ENCODE peak calls at places on chromosomes 12 and 14, in five cellular contexts. One of them, this sample, is unnamed. For H3K4me1, the result is how much of the 10 kb centered on the place peaks cover.

GRCh38 chr12:82438356-82438755 is 80.0 kb downstream of the METTL25 start:
- DNase-seq in heart right ventricle: no peak
- DNase-seq in cardiac muscle cell: no peak
- DNase-seq in body of pancreas: no peak
- DNase-seq in colonic mucosa: no peak
- DNase-seq in this sample: no peak

GRCh38 chr14:35932659-35933159 is 106.6 kb downstream of the BRMS1L start:
- DNase-seq in heart right ventricle: no peak
- DNase-seq in cardiac muscle cell: no peak
- DNase-seq in body of pancreas: no peak
- DNase-seq in colonic mucosa: no peak
- DNase-seq in this sample: peak

GRCh38 chr12:94099191-94099983 is 49.0 kb upstream of the PLXNC1 start:
- DNase-seq in heart right ventricle: no peak
- DNase-seq in cardiac muscle cell: peak
- DNase-seq in body of pancreas: no peak
- DNase-seq in colonic mucosa: no peak
- DNase-seq in this sample: no peak

GRCh38 chr12:109111775-109112491 is 4.5 kb upstream of the ACACB start:
- DNase-seq in heart right ventricle: peak
- DNase-seq in cardiac muscle cell: peak
- DNase-seq in body of pancreas: peak
- DNase-seq in colonic mucosa: peak
- DNase-seq in this sample: peak

GRCh38 chr14:24351517-24351916 is 11.7 kb upstream of the RIPK3 start:
- DNase-seq in heart right ventricle: no peak
- DNase-seq in cardiac muscle cell: peak
- DNase-seq in body of pancreas: no peak
- DNase-seq in colonic mucosa: no peak
- DNase-seq in this sample: no peak

GRCh38 chr12:49282302-49282701 is 12.6 kb upstream of the PRPH start:
- DNase-seq in heart right ventricle: no peak
- DNase-seq in cardiac muscle cell: no peak
- DNase-seq in body of pancreas: no peak
- DNase-seq in colonic mucosa: no peak
- DNase-seq in this sample: no peak

GRCh38 chr14:34436118-34436905 is 25.7 kb downstream of the SPTSSA start:
- DNase-seq in heart right ventricle: no peak
- DNase-seq in cardiac muscle cell: peak
- DNase-seq in body of pancreas: no peak
- DNase-seq in colonic mucosa: no peak
- DNase-seq in this sample: peak

GRCh38 chr12:53051058-53051880 is 1.4 kb downstream of the TNS2 start:
- DNase-seq in heart right ventricle: peak
- DNase-seq in cardiac muscle cell: peak
- DNase-seq in body of pancreas: peak
- DNase-seq in colonic mucosa: peak
- DNase-seq in this sample: peak

GRCh38 chr12:95634622-95635621 is 83.6 kb upstream of the USP44 start:
- DNase-seq in heart right ventricle: no peak
- DNase-seq in cardiac muscle cell: no peak
- DNase-seq in body of pancreas: peak
- DNase-seq in colonic mucosa: peak
- DNase-seq in this sample: no peak

GRCh38 chr14:90979451-90979850 is 81.0 kb downstream of the RPS6KA5 start:
- DNase-seq in heart right ventricle: no peak
- DNase-seq in cardiac muscle cell: no peak
- DNase-seq in body of pancreas: no peak
- DNase-seq in colonic mucosa: no peak
- DNase-seq in this sample: no peak

GRCh38 chr12:49322367-49322707 is 718 bp upstream of the TROAP start:
- DNase-seq in heart right ventricle: no peak
- DNase-seq in cardiac muscle cell: no peak
- DNase-seq in body of pancreas: no peak
- DNase-seq in colonic mucosa: no peak
- DNase-seq in this sample: no peak

GRCh38 chr14:63006515-63006914 is 38.7 kb downstream of the KCNH5 start:
- DNase-seq in heart right ventricle: no peak
- DNase-seq in cardiac muscle cell: no peak
- DNase-seq in body of pancreas: no peak
- DNase-seq in colonic mucosa: no peak
- DNase-seq in this sample: no peak

GRCh38 chr12:47223848-47224213 is 144.1 kb upstream of the AMIGO2 start:
- DNase-seq in heart right ventricle: no peak
- DNase-seq in cardiac muscle cell: peak
- DNase-seq in body of pancreas: peak
- DNase-seq in colonic mucosa: peak
- DNase-seq in this sample: peak

GRCh38 chr14:104086661-104087461 is 1.4 kb downstream of the ASPG start:
- DNase-seq in heart right ventricle: peak
- DNase-seq in cardiac muscle cell: no peak
- DNase-seq in body of pancreas: no peak
- DNase-seq in colonic mucosa: peak
- DNase-seq in this sample: no peak

GRCh38 chr14:64110832-64111231 is 183.3 kb downstream of the ESR2 start:
- DNase-seq in heart right ventricle: no peak
- DNase-seq in cardiac muscle cell: no peak
- DNase-seq in body of pancreas: no peak
- DNase-seq in colonic mucosa: no peak
- DNase-seq in this sample: no peak

GRCh38 chr14:99523661-99524050 is 42.4 kb downstream of the CCNK start:
- DNase-seq in heart right ventricle: no peak
- DNase-seq in cardiac muscle cell: no peak
- DNase-seq in body of pancreas: no peak
- DNase-seq in colonic mucosa: peak
- DNase-seq in this sample: no peak

GRCh38 chr12:101763246-101763931 is 24.1 kb upstream of the SYCP3 start:
- DNase-seq in heart right ventricle: no peak
- DNase-seq in cardiac muscle cell: no peak
- DNase-seq in body of pancreas: peak
- DNase-seq in colonic mucosa: no peak
- DNase-seq in this sample: no peak

GRCh38 chr12:19447386-19447785 is 8.1 kb downstream of the AEBP2 start:
- DNase-seq in heart right ventricle: no peak
- DNase-seq in cardiac muscle cell: no peak
- DNase-seq in body of pancreas: no peak
- DNase-seq in colonic mucosa: no peak
- DNase-seq in this sample: no peak

GRCh38 chr12:54984602-54985376 is at the start of gene TESPA1:
- DNase-seq in heart right ventricle: peak
- DNase-seq in cardiac muscle cell: no peak
- DNase-seq in body of pancreas: peak
- DNase-seq in colonic mucosa: peak
- DNase-seq in this sample: no peak

GRCh38 chr12:1811948-1812291 is 8.4 kb upstream of the LRTM2 start:
- DNase-seq in heart right ventricle: no peak
- DNase-seq in cardiac muscle cell: no peak
- DNase-seq in body of pancreas: no peak
- DNase-seq in colonic mucosa: no peak
- DNase-seq in this sample: no peak
- H3K4me3 ChIP-seq in heart right ventricle: no peak
- H3K4me3 ChIP-seq in cardiac muscle cell: no peak
- H3K4me3 ChIP-seq in body of pancreas: no peak
- H3K4me3 ChIP-seq in colonic mucosa: no peak
- H3K4me3 ChIP-seq in this sample: no peak

GRCh38 chr12:120181991-120182631 is 12.4 kb downstream of the GCN1 start:
- DNase-seq in heart right ventricle: no peak
- DNase-seq in cardiac muscle cell: peak
- DNase-seq in body of pancreas: peak
- DNase-seq in colonic mucosa: no peak
- DNase-seq in this sample: peak
- TF ChIP-seq CTCF in heart right ventricle: no peak
- TF ChIP-seq CTCF in cardiac muscle cell: no peak
- TF ChIP-seq CTCF in body of pancreas: no peak
- TF ChIP-seq CTCF in colonic mucosa: no peak
- TF ChIP-seq CTCF in this sample: no peak

GRCh38 chr12:122979001-122979907 is 1.2 kb upstream of the ARL6IP4 start:
- DNase-seq in heart right ventricle: no peak
- DNase-seq in cardiac muscle cell: no peak
- DNase-seq in body of pancreas: no peak
- DNase-seq in colonic mucosa: no peak
- DNase-seq in this sample: no peak

GRCh38 chr12:122977153-122977552 is 2.1 kb downstream of the OGFOD2 start:
- DNase-seq in heart right ventricle: no peak
- DNase-seq in cardiac muscle cell: no peak
- DNase-seq in body of pancreas: no peak
- DNase-seq in colonic mucosa: no peak
- DNase-seq in this sample: no peak

GRCh38 chr12:122977655-122978392 is 2.7 kb upstream of the ARL6IP4 start:
- DNase-seq in heart right ventricle: no peak
- DNase-seq in cardiac muscle cell: no peak
- DNase-seq in body of pancreas: no peak
- DNase-seq in colonic mucosa: no peak
- DNase-seq in this sample: no peak

GRCh38 chr12:122979908-122980191 is 631 bp upstream of the ARL6IP4 start:
- DNase-seq in heart right ventricle: no peak
- DNase-seq in cardiac muscle cell: no peak
- DNase-seq in body of pancreas: no peak
- DNase-seq in colonic mucosa: no peak
- DNase-seq in this sample: no peak

DNA sequence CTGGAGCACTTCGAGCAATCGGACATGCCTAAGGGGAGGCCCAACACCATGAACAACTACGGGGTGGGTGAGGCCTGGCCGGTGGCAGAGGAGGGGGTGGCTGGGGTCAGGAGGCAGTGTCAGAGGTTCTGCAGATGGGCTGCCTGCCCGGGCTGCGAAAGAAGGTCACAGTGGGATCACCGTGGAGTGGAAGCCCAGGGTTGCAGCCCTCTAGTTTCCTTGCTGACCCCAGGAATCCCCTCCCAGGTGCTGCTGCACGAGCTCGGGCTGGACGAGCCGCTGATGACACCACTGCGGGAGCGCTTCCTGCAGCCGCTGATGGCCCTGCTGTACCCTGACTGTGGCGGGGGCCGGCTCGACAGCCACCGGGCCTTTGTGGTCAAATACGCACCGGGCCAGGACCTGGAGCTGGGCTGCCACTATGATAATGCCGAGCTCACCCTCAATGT is 1.9 kb upstream of the ARL6IP4 start:
- DNase-seq in heart right ventricle: no peak
- DNase-seq in cardiac muscle cell: no peak
- DNase-seq in body of pancreas: no peak
- DNase-seq in colonic mucosa: no peak
- DNase-seq in this sample: no peak
- H3K4me1 ChIP-seq in heart right ventricle: half or more
- H3K4me1 ChIP-seq in cardiac muscle cell: under half
- H3K4me1 ChIP-seq in body of pancreas: half or more
- H3K4me1 ChIP-seq in colonic mucosa: under half
- H3K4me1 ChIP-seq in this sample: under half

GRCh38 chr14:49692191-49692757 is 646 bp upstream of the KLHDC1 start:
- DNase-seq in heart right ventricle: no peak
- DNase-seq in cardiac muscle cell: peak
- DNase-seq in body of pancreas: no peak
- DNase-seq in colonic mucosa: no peak
- DNase-seq in this sample: no peak

GRCh38 chr14:49691031-49691430 is 1.9 kb upstream of the KLHDC1 start:
- DNase-seq in heart right ventricle: no peak
- DNase-seq in cardiac muscle cell: no peak
- DNase-seq in body of pancreas: no peak
- DNase-seq in colonic mucosa: no peak
- DNase-seq in this sample: no peak

GRCh38 chr14:49687942-49688700 is at the start of gene POLE2:
- DNase-seq in heart right ventricle: peak
- DNase-seq in cardiac muscle cell: peak
- DNase-seq in body of pancreas: peak
- DNase-seq in colonic mucosa: peak
- DNase-seq in this sample: peak

GRCh38 chr14:49686425-49686824 is 1.6 kb downstream of the POLE2 start:
- DNase-seq in heart right ventricle: no peak
- DNase-seq in cardiac muscle cell: no peak
- DNase-seq in body of pancreas: no peak
- DNase-seq in colonic mucosa: no peak
- DNase-seq in this sample: no peak

DNA sequence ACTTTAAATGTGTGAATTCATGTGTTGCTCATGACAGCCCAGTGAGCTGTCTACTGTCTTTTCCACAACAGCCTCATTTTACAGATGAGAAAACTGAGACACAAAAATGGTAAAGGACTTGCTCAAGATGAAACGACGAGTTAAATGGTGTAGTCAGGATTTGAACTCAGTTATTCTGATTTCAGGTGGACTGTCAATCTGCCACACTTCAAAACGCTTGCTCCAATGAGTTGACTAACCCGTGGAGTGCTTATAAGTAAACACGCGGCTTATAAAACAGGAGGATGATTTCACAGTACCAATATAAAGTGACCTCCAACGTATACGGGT is 652 bp upstream of the POLE2 start:
- DNase-seq in heart right ventricle: no peak
- DNase-seq in cardiac muscle cell: no peak
- DNase-seq in body of pancreas: no peak
- DNase-seq in colonic mucosa: no peak
- DNase-seq in this sample: no peak
- H3K4me3 ChIP-seq in heart right ventricle: peak
- H3K4me3 ChIP-seq in cardiac muscle cell: no peak
- H3K4me3 ChIP-seq in body of pancreas: no peak
- H3K4me3 ChIP-seq in colonic mucosa: no peak
- H3K4me3 ChIP-seq in this sample: peak

GRCh38 chr12:127556487-127556886 is 710.5 kb upstream of the TMEM132C start:
- DNase-seq in heart right ventricle: no peak
- DNase-seq in cardiac muscle cell: no peak
- DNase-seq in body of pancreas: no peak
- DNase-seq in colonic mucosa: no peak
- DNase-seq in this sample: no peak

GRCh38 chr12:127562781-127563180 is 704.2 kb upstream of the TMEM132C start:
- DNase-seq in heart right ventricle: no peak
- DNase-seq in cardiac muscle cell: no peak
- DNase-seq in body of pancreas: no peak
- DNase-seq in colonic mucosa: no peak
- DNase-seq in this sample: no peak

GRCh38 chr12:127559349-127560040 is 707.5 kb upstream of the TMEM132C start:
- DNase-seq in heart right ventricle: peak
- DNase-seq in cardiac muscle cell: peak
- DNase-seq in body of pancreas: peak
- DNase-seq in colonic mucosa: peak
- DNase-seq in this sample: no peak

GRCh38 chr12:127558363-127558762 is 708.6 kb upstream of the TMEM132C start:
- DNase-seq in heart right ventricle: no peak
- DNase-seq in cardiac muscle cell: no peak
- DNase-seq in body of pancreas: no peak
- DNase-seq in colonic mucosa: no peak
- DNase-seq in this sample: no peak

GRCh38 chr12:127560041-127560478 is 706.9 kb upstream of the TMEM132C start:
- DNase-seq in heart right ventricle: no peak
- DNase-seq in cardiac muscle cell: no peak
- DNase-seq in body of pancreas: no peak
- DNase-seq in colonic mucosa: no peak
- DNase-seq in this sample: no peak
- TF ChIP-seq CTCF in heart right ventricle: no peak
- TF ChIP-seq CTCF in cardiac muscle cell: no peak
- TF ChIP-seq CTCF in body of pancreas: no peak
- TF ChIP-seq CTCF in colonic mucosa: no peak
- TF ChIP-seq CTCF in this sample: no peak

GRCh38 chr12:124866883-124867232 is 3.2 kb upstream of the SCARB1 start:
- DNase-seq in heart right ventricle: no peak
- DNase-seq in cardiac muscle cell: no peak
- DNase-seq in body of pancreas: no peak
- DNase-seq in colonic mucosa: no peak
- DNase-seq in this sample: no peak
- H3K4me1 ChIP-seq in heart right ventricle: under half
- H3K4me1 ChIP-seq in cardiac muscle cell: under half
- H3K4me1 ChIP-seq in body of pancreas: under half
- H3K4me1 ChIP-seq in colonic mucosa: under half
- H3K4me1 ChIP-seq in this sample: under half